ENCODE peak calls at places on chromosomes 3 and 15, in nine cellular contexts. P is EL; B is stimulated activated CD4-positive, alpha-beta T cell treated with anti-CD3 and anti-CD28 coated beads, Interleukin-1b, Interleukin-23, amount 100 ng/mL, for 1 hour; L is NCI-H1092 treated with DMSO at 0.1 percent for 48 hours; Y is PC-9; S is HuH-7.5; C is ELF-1; I is T-helper 9 cell; V is activated CD8-positive, alpha-beta memory T cell treated with anti-CD3 and anti-CD28 coated beads, Interleukin-2, amount 50 U/mL, for 48 hours. A is an unnamed sample.

GRCh38 chr3:10291641-10292040 is 1.1 kb downstream of the GHRL start:
- DNase-seq in P (no peak), B (no peak), L (no peak), Y (no peak), S (no peak), C (no peak), I (no peak), V (no peak), A (no peak)

GRCh38 chr15:59116141-59116540 is 11.2 kb downstream of the CCNB2 start:
- DNase-seq in P (no peak), B (no peak), L (no peak), Y (no peak), S (no peak), C (no peak), I (no peak), V (no peak), A (no peak)

GRCh38 chr15:59052915-59053407 is 52.0 kb upstream of the CCNB2 start:
- DNase-seq in P (no peak), B (no peak), L (no peak), Y (no peak), S (no peak), C (no peak), I (no peak), V (no peak), A (no peak)

GRCh38 chr15:70339551-70340517 is 242.1 kb upstream of the TLE3 start:
- DNase-seq in P (peak; percentile 41), B (no peak), L (peak; percentile 76), Y (no peak), S (no peak), C (peak; percentile 39), I (no peak), V (peak; percentile 4), A (no peak)

GRCh38 chr15:48555244-48555804 is 90.2 kb downstream of the FBN1 start:
- DNase-seq in P (peak; percentile 88), B (no peak), L (no peak), Y (no peak), S (no peak), C (no peak), I (no peak), V (no peak), A (no peak)

GRCh38 chr15:70492240-70493177 is 270.8 kb downstream of the UACA start:
- DNase-seq in P (peak; percentile 96), B (peak; percentile 46), L (no peak), Y (peak; percentile 91), S (no peak), C (peak; percentile 55), I (peak; percentile 68), V (peak; percentile 89), A (peak; percentile 85)

GRCh38 chr3:120062474-120062873 is 31.8 kb downstream of the GSK3B start:
- DNase-seq in P (no peak), B (no peak), L (no peak), Y (no peak), S (no peak), C (no peak), I (no peak), V (no peak), A (no peak)

GRCh38 chr3:42701371-42702065 is 1.1 kb downstream of the HHATL start:
- DNase-seq in P (peak; percentile 45), B (peak; percentile 20), L (no peak), Y (no peak), S (peak; percentile 94), C (peak; percentile 87), I (peak; percentile 53), V (peak; percentile 85), A (peak; percentile 46)

GRCh38 chr15:52021128-52021671 is 2.2 kb downstream of the MAPK6 start:
- DNase-seq in P (peak; percentile 92), B (peak; percentile 31), L (no peak), Y (peak; percentile 64), S (peak; percentile 54), C (peak; percentile 35), I (peak; percentile 28), V (peak; percentile 63), A (peak; percentile 33)

GRCh38 chr3:133964547-133964946 is 65.2 kb downstream of the SLCO2A1 start:
- DNase-seq in P (no peak), B (no peak), L (peak; percentile 41), Y (no peak), S (no peak), C (no peak), I (no peak), V (no peak), A (no peak)

GRCh38 chr3:124846189-124846588 is 41.0 kb downstream of the ITGB5 start:
- DNase-seq in P (peak; percentile 63), B (no peak), L (no peak), Y (peak; percentile 50), S (no peak), C (no peak), I (no peak), V (no peak), A (no peak)

GRCh38 chr3:101703169-101703568 is 16.7 kb upstream of the RPL24 start:
- DNase-seq in P (no peak), B (no peak), L (no peak), Y (peak; percentile 86), S (no peak), C (no peak), I (no peak), V (no peak), A (no peak)

GRCh38 chr3:62688050-62688449 is 187.2 kb downstream of the CADPS start:
- DNase-seq in P (peak; percentile 9), B (no peak), L (no peak), Y (no peak), S (no peak), C (no peak), I (no peak), V (no peak), A (no peak)

GRCh38 chr15:47820780-47821319 is 103.5 kb downstream of the SEMA6D start:
- DNase-seq in P (peak; percentile 2), B (no peak), L (no peak), Y (no peak), S (no peak), C (no peak), I (no peak), V (no peak), A (no peak)

GRCh38 chr15:48682949-48683651 is 37.6 kb upstream of the FBN1 start:
- DNase-seq in P (peak; percentile 82), B (no peak), L (no peak), Y (peak; percentile 88), S (peak; percentile 15), C (no peak), I (no peak), V (no peak), A (no peak)

GRCh38 chr15:43270676-43271306 is 4.1 kb upstream of the TGM5 start:
- DNase-seq in P (no peak), B (no peak), L (no peak), Y (no peak), S (no peak), C (no peak), I (no peak), V (no peak), A (no peak)

GRCh38 chr3:129441215-129441614 is 1.2 kb downstream of the IFT122 start:
- DNase-seq in P (no peak), B (no peak), L (no peak), Y (no peak), S (no peak), C (no peak), I (no peak), V (no peak), A (no peak)

A was measured in T-cell.